ENCODE peak calls at places on chromosomes 11 and 22, in four cellular contexts. R is stomach, G is brain microvascular endothelial cell, S is colonic mucosa. K is an unnamed sample.

GRCh38 chr11:24861440-24861839 is 364.6 kb downstream of the LUZP2 start:
- DNase-seq in G (no peak), R (no peak), S (no peak), K (no peak)

GRCh38 chr22:48919187-48919590 is 908.5 kb downstream of the BRD1 start:
- DNase-seq in G (no peak), S (no peak), R (peak; percentile 16), K (no peak)

GRCh38 chr11:17564687-17565042 is 17.6 kb downstream of the OTOG start:
- DNase-seq in R (no peak), S (peak; percentile 17), G (no peak), K (no peak)

GRCh38 chr22:41512421-41513194 is 31.7 kb downstream of the POLR3H start:
- DNase-seq in G (peak; percentile 63), S (no peak), R (no peak), K (no peak)

GRCh38 chr22:38167988-38168407 is 13.6 kb downstream of the PLA2G6 start:
- DNase-seq in S (no peak), G (no peak), R (peak; percentile 77), K (no peak)

GRCh38 chr22:28983788-28984441 is 77.7 kb downstream of the C22orf31 start:
- DNase-seq in G (no peak), R (no peak), S (no peak), K (no peak)

GRCh38 chr22:38873469-38874411 is 1.7 kb upstream of the CBX6 start:
- DNase-seq in S (no peak), R (peak; percentile 25), G (no peak), K (no peak)

GRCh38 chr11:124971810-124972209 is 17.8 kb downstream of the CCDC15 start:
- DNase-seq in S (no peak), G (no peak), R (no peak), K (no peak)

GRCh38 chr11:117122546-117122945 is 21.5 kb upstream of the PAFAH1B2 start:
- DNase-seq in G (no peak), R (no peak), S (no peak), K (no peak)

GRCh38 chr11:1204381-1205101 is 18.3 kb upstream of the MUC5B start:
- DNase-seq in R (no peak), G (no peak), S (no peak), K (no peak)

GRCh38 chr11:69791266-69791665 is 16.1 kb upstream of the FGF4 start:
- DNase-seq in R (no peak), G (peak; percentile 51), S (no peak), K (peak; percentile 47)

GRCh38 chr22:49983148-49984042 is 22.8 kb downstream of the PIM3 start:
- DNase-seq in R (no peak), S (no peak), G (no peak), K (no peak)

GRCh38 chr22:36961626-36962025 is 48.2 kb downstream of the CSF2RB start:
- DNase-seq in R (no peak), G (no peak), S (no peak), K (no peak)

GRCh38 chr11:44286268-44286880 is 23.6 kb downstream of the ALX4 start:
- DNase-seq in G (peak; percentile 15), S (peak; percentile 33), R (peak; percentile 41), K (no peak)

GRCh38 chr22:49251371-49251770 is 576.3 kb downstream of the BRD1 start:
- DNase-seq in G (no peak), S (no peak), R (peak; percentile 3), K (no peak)

GRCh38 chr11:28727254-28727653 is 619.1 kb downstream of the METTL15 start:
- DNase-seq in R (no peak), S (no peak), G (no peak), K (no peak)

GRCh38 chr22:37310815-37311595 is 28.7 kb downstream of the CYTH4 start:
- DNase-seq in S (no peak), G (no peak), R (no peak), K (no peak)

GRCh38 chr11:19347911-19348310 is 107.2 kb upstream of the E2F8 start:
- DNase-seq in G (no peak), S (no peak), R (no peak), K (no peak)

GRCh38 chr11:61777234-61778090 is 14.9 kb downstream of the TMEM258 start:
- DNase-seq in R (peak; percentile 77), G (no peak), S (peak; percentile 45), K (no peak)

GRCh38 chr22:46437990-46438389 is 99.4 kb downstream of the CELSR1 start:
- DNase-seq in G (no peak), R (no peak), S (no peak), K (no peak)

GRCh38 chr11:86101493-86101892 is 32.6 kb upstream of the PICALM start:
- DNase-seq in G (no peak), S (no peak), R (no peak), K (no peak)

GRCh38 chr22:46735747-46736608 is 2.1 kb downstream of the CERK start:
- DNase-seq in G (no peak), R (no peak), S (no peak), K (no peak)

GRCh38 chr22:38222797-38223119 is 21.0 kb downstream of the MAFF start:
- DNase-seq in G (no peak), R (peak; percentile 66), S (peak; percentile 62), K (no peak)

GRCh38 chr22:35312198-35313059 is 12.7 kb downstream of the TOM1 start:
- DNase-seq in R (no peak), G (peak; percentile 72), S (peak; percentile 79), K (no peak)

GRCh38 chr11:128548655-128549255 is 38.6 kb downstream of the ETS1 start:
- DNase-seq in R (peak; percentile 49), S (peak; percentile 62), G (no peak), K (no peak)

GRCh38 chr11:75577198-75577597 is 15.1 kb downstream of the SERPINH1 start:
- DNase-seq in S (peak; percentile 58), R (peak; percentile 52), G (no peak), K (no peak)

GRCh38 chr22:20953668-20954500 is 13.2 kb upstream of the AIFM3 start:
- DNase-seq in R (no peak), G (no peak), S (no peak), K (peak; percentile 6)

DNA sequence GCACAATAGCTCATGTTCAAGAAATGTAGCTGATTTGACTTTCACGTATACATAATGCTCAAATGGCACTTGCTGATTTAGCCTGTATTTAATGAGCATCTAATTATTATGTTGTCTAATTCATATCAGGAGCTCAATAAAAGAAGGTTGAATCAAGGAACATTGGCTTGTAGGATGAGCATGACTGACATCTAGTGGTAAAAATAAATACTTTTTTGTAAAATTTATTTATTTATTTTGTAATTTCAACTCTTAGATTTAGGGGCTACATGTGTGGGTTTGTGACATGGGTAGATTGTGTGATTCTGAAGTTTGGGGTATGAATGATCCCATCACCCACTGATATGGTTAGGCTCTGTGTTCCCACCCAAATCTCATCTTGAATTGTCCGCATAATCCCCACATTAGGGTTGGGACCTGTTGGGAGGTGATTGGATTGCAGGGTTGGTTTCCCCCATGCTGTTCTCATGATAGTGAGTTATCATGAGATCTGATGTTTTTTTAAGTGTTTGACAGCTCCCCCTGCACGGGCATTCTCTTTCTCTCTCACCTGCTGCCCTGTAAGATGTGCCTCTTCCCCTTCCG is 1.7 kb upstream of the OR52E5 start:
- DNase-seq in R (no peak), G (no peak), S (no peak), K (no peak)
- TF ChIP-seq CTCF in R (no peak), G (peak; percentile 26), S (no peak), K (peak; percentile 36)

DNA sequence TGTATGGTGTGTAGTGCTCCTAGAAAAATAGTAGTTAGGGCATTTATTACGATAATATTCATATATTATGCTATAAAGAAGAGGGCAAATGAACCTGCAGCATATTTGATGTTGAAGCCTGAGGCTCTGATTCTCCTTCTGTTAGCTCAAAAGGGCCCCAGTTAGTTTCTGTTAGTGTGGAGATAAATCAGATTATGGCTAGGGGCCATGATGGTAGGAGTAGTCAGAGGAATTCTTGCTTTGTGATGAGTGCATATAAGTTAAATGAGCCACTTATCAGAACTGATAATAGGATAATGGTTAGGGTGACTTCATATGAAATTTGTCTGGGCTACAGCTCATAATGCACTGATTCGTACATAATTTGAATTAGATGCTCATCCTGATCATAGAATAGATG is 298.4 kb downstream of the DYNC2H1 start:
- DNase-seq in S (no peak), R (no peak), G (no peak), K (no peak)
- H3K27me3 ChIP-seq in S (no peaks in the 10 kb centered on the region), R (no peaks in the 10 kb centered on the region), G (no peaks in the 10 kb centered on the region), K (no peaks in the 10 kb centered on the region)

GRCh38 chr11:48004456-48004855 is 24.1 kb downstream of the PTPRJ start:
- DNase-seq in R (no peak), S (no peak), G (no peak), K (no peak)
- H3K4me3 ChIP-seq in R (no peak overlapping the region), S (no peak overlapping the region), G (no peak overlapping the region), K (no peak overlapping the region)

GRCh38 chr22:40345801-40346177 is 511 bp upstream of the ADSL start:
- DNase-seq in G (no peak), S (peak; percentile 63), R (peak; percentile 49), K (no peak)
- TF ChIP-seq CTCF in G (no peak), S (no peak), R (no peak), K (no peak)

GRCh38 chr11:120244476-120244875 is 4.5 kb downstream of the POU2F3 start:
- DNase-seq in R (no peak), S (no peak), G (no peak), K (no peak)
- H3K27me3 ChIP-seq in R (peaks cover 28% of the 10 kb centered on the region), S (peaks cover 18% of the 10 kb centered on the region), G (peaks cover 41% of the 10 kb centered on the region), K (peaks cover 43% of the 10 kb centered on the region)

DNA sequence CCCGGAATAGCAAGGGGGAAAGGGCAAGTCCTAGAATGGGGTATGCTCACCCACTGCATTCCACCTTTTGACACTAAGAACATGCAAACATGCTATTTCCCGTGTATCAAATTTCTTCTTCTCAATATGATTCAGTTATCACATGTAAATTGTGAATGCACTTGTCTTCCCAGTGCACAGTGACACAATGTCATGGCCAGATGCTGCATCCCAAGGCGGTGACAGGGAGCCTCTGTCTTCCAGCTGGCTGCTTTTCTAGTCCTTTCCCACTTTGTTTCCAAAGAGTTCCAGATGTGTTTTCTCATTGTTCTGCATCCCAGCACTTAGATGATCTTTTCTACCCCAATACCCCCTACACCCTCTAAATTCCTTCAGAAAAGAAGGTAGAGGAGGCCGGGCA is 12.4 kb downstream of the SLC25A18 start:
- DNase-seq in G (no peak), R (no peak), S (no peak), K (no peak)
- H3K4me3 ChIP-seq in G (no peak overlapping the region), R (no peak overlapping the region), S (no peak overlapping the region), K (no peak overlapping the region)

DNA sequence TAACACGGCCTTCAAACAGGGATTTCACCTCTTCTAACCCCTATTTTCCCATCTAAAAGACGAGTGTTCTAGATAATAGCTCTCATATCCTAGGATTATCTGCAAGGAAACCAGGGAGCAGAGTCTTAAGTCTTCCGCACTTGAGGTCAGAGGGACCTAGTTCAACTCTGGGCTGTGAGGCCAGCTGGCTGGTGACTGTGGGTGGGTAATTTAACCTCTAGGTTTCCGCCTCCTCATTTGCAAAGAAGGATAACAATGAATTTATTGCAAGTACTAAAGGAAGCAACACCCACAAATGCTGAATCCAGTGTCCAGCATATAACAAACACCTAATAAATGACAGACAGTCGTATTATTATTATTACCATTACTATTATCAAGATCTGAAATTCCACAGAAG is 70.0 kb downstream of the LARGE1 start:
- DNase-seq in S (no peak), G (no peak), R (no peak), K (no peak)
- TF ChIP-seq CTCF in S (no peak), G (no peak), R (no peak), K (no peak)